ENCODE peak calls at places on chromosomes 11 and 22, in eight cellular contexts. Q is astrocyte of the spinal cord; Y is hepatic stellate cell; T is M059J; X is BJ; R is stimulated activated CD4-positive, alpha-beta T cell treated with anti-CD3 and anti-CD28 coated beads, TNF-alpha, amount 100 ng/mL, for 4 hours; D is spleen; L is stimulated activated CD8-positive, alpha-beta memory T cell treated with anti-CD3 and anti-CD28 coated beads, Interleukin-12 subunit alpha, Interleukin-12 subunit beta, amount 100 ng/mL, for 4 hours. J is an unnamed sample.

GRCh38 chr11:45713573-45713972 is 48.2 kb upstream of the CHST1 start:
- DNase-seq in D (no peak), Y (no peak), R (no peak), Q (no peak), L (no peak), T (no peak), X (no peak), J (no peak)

GRCh38 chr22:49326558-49326957 is 501.1 kb downstream of the BRD1 start:
- DNase-seq in T (no peak), L (no peak), X (no peak), R (no peak), Q (no peak), D (peak), Y (no peak), J (no peak)

GRCh38 chr22:36065462-36065774 is 36.8 kb upstream of the RBFOX2 start:
- DNase-seq in D (no peak), R (no peak), Q (no peak), L (no peak), Y (no peak), T (no peak), X (no peak), J (no peak)

GRCh38 chr22:50061824-50062355 is 3.8 kb upstream of the TTLL8 start:
- DNase-seq in T (no peak), X (no peak), L (no peak), D (no peak), R (no peak), Q (no peak), Y (no peak), J (no peak)

GRCh38 chr11:20438637-20439036 is 51.1 kb downstream of the PRMT3 start:
- DNase-seq in X (no peak), Y (no peak), R (no peak), D (no peak), Q (no peak), T (no peak), L (no peak), J (no peak)

GRCh38 chr22:16562711-16563554 is 29.7 kb downstream of the CCT8L2 start:
- DNase-seq in X (no peak), T (no peak), L (no peak), Y (no peak), Q (no peak), R (no peak), D (no peak), J (no peak)

GRCh38 chr11:130786586-130786985 is 129.7 kb downstream of the SNX19 start:
- DNase-seq in T (peak), Q (no peak), D (no peak), L (no peak), X (no peak), R (no peak), Y (no peak), J (no peak)

GRCh38 chr11:11857769-11858168 is 16.0 kb downstream of the USP47 start:
- DNase-seq in T (no peak), D (no peak), Y (no peak), R (no peak), L (no peak), Q (no peak), X (no peak), J (no peak)

GRCh38 chr11:32018672-32019071 is 72.2 kb upstream of the RCN1 start:
- DNase-seq in X (no peak), Y (no peak), T (no peak), L (no peak), D (no peak), Q (no peak), R (no peak), J (no peak)

GRCh38 chr11:34501962-34502361 is 11.6 kb downstream of the ELF5 start:
- DNase-seq in Y (no peak), Q (no peak), X (no peak), D (no peak), L (no peak), T (peak), R (no peak), J (no peak)

GRCh38 chr11:45459501-45459900 is 173.4 kb upstream of the SYT13 start:
- DNase-seq in X (no peak), Y (no peak), R (no peak), T (no peak), L (no peak), D (no peak), Q (no peak), J (no peak)

GRCh38 chr11:2677127-2677526 is 22.7 kb downstream of the KCNQ1OT1 start:
- DNase-seq in D (no peak), L (no peak), R (no peak), Q (no peak), X (no peak), T (no peak), Y (no peak), J (no peak)

GRCh38 chr11:72039108-72039850 is 40.6 kb downstream of the IL18BP start:
- DNase-seq in D (no peak), Q (peak), T (no peak), X (no peak), Y (no peak), R (no peak), L (no peak), J (no peak)